ENCODE peak calls at places on chromosomes 3 and 15, in seven cellular contexts. One of them, this sample, is unnamed.

GRCh38 chr3:156681003-156681402 is 6.6 kb downstream of the TIPARP start:
- DNase-seq in lung: peak
- DNase-seq in fibroblast of pulmonary artery: peak
- DNase-seq in colonic mucosa: no peak
- DNase-seq in heart left ventricle: peak
- DNase-seq in HL-60: peak
- DNase-seq in cardiac muscle cell: no peak
- DNase-seq in this sample: no peak

GRCh38 chr3:48244462-48244861 is 3.6 kb downstream of the ZNF589 start:
- DNase-seq in fibroblast of pulmonary artery: no peak
- DNase-seq in HL-60: no peak
- DNase-seq in lung: no peak
- DNase-seq in heart left ventricle: no peak
- DNase-seq in cardiac muscle cell: no peak
- DNase-seq in colonic mucosa: no peak
- DNase-seq in this sample: no peak

GRCh38 chr3:145899229-145899628 is 261.8 kb downstream of the PLOD2 start:
- DNase-seq in HL-60: no peak
- DNase-seq in cardiac muscle cell: no peak
- DNase-seq in colonic mucosa: no peak
- DNase-seq in fibroblast of pulmonary artery: no peak
- DNase-seq in heart left ventricle: no peak
- DNase-seq in lung: no peak
- DNase-seq in this sample: no peak

GRCh38 chr3:193977622-193978021 is 158.3 kb upstream of the HES1 start:
- DNase-seq in fibroblast of pulmonary artery: no peak
- DNase-seq in lung: peak
- DNase-seq in colonic mucosa: no peak
- DNase-seq in cardiac muscle cell: no peak
- DNase-seq in heart left ventricle: no peak
- DNase-seq in HL-60: peak
- DNase-seq in this sample: no peak

GRCh38 chr15:44735482-44736260 is 657 bp upstream of the TRIM69 start:
- DNase-seq in lung: no peak
- DNase-seq in colonic mucosa: peak
- DNase-seq in heart left ventricle: peak
- DNase-seq in HL-60: peak
- DNase-seq in cardiac muscle cell: no peak
- DNase-seq in fibroblast of pulmonary artery: peak
- DNase-seq in this sample: peak

GRCh38 chr3:59290358-59290757 is 240.5 kb upstream of the CFAP20DC start:
- DNase-seq in heart left ventricle: no peak
- DNase-seq in HL-60: no peak
- DNase-seq in cardiac muscle cell: no peak
- DNase-seq in lung: no peak
- DNase-seq in fibroblast of pulmonary artery: no peak
- DNase-seq in colonic mucosa: no peak
- DNase-seq in this sample: no peak

GRCh38 chr3:165443664-165444063 is 247.5 kb upstream of the SLITRK3 start:
- DNase-seq in lung: no peak
- DNase-seq in heart left ventricle: no peak
- DNase-seq in HL-60: no peak
- DNase-seq in colonic mucosa: no peak
- DNase-seq in cardiac muscle cell: no peak
- DNase-seq in fibroblast of pulmonary artery: no peak
- DNase-seq in this sample: no peak

GRCh38 chr3:65856907-65857306 is 181.8 kb downstream of the MAGI1 start:
- DNase-seq in HL-60: no peak
- DNase-seq in lung: no peak
- DNase-seq in colonic mucosa: no peak
- DNase-seq in cardiac muscle cell: no peak
- DNase-seq in heart left ventricle: no peak
- DNase-seq in fibroblast of pulmonary artery: no peak
- DNase-seq in this sample: no peak

GRCh38 chr3:184314700-184315505 is 497 bp downstream of the EIF4G1 start:
- DNase-seq in lung: peak
- DNase-seq in fibroblast of pulmonary artery: peak
- DNase-seq in HL-60: peak
- DNase-seq in colonic mucosa: peak
- DNase-seq in heart left ventricle: peak
- DNase-seq in cardiac muscle cell: peak
- DNase-seq in this sample: peak

GRCh38 chr3:158668506-158668905 is 3.9 kb downstream of the LXN start:
- DNase-seq in heart left ventricle: no peak
- DNase-seq in fibroblast of pulmonary artery: peak
- DNase-seq in HL-60: no peak
- DNase-seq in lung: no peak
- DNase-seq in cardiac muscle cell: no peak
- DNase-seq in colonic mucosa: no peak
- DNase-seq in this sample: no peak

GRCh38 chr15:68408526-68408925 is 23.4 kb downstream of the ITGA11 start:
- DNase-seq in heart left ventricle: peak
- DNase-seq in colonic mucosa: peak
- DNase-seq in HL-60: no peak
- DNase-seq in fibroblast of pulmonary artery: no peak
- DNase-seq in lung: no peak
- DNase-seq in cardiac muscle cell: no peak
- DNase-seq in this sample: no peak

GRCh38 chr15:100033140-100033857 is 300.1 kb upstream of the LYSMD4 start:
- DNase-seq in heart left ventricle: no peak
- DNase-seq in cardiac muscle cell: no peak
- DNase-seq in fibroblast of pulmonary artery: peak
- DNase-seq in lung: no peak
- DNase-seq in HL-60: no peak
- DNase-seq in colonic mucosa: no peak
- DNase-seq in this sample: no peak

GRCh38 chr3:127769284-127770081 is 52.8 kb downstream of the MGLL start:
- DNase-seq in lung: no peak
- DNase-seq in heart left ventricle: no peak
- DNase-seq in HL-60: no peak
- DNase-seq in fibroblast of pulmonary artery: no peak
- DNase-seq in cardiac muscle cell: no peak
- DNase-seq in colonic mucosa: no peak
- DNase-seq in this sample: no peak

GRCh38 chr3:158261371-158261991 is 151.6 kb downstream of the RSRC1 start:
- DNase-seq in HL-60: no peak
- DNase-seq in heart left ventricle: no peak
- DNase-seq in colonic mucosa: no peak
- DNase-seq in cardiac muscle cell: no peak
- DNase-seq in fibroblast of pulmonary artery: peak
- DNase-seq in lung: no peak
- DNase-seq in this sample: no peak

GRCh38 chr15:95401586-95401985 is 928.9 kb upstream of the NR2F2 start:
- DNase-seq in HL-60: no peak
- DNase-seq in cardiac muscle cell: no peak
- DNase-seq in fibroblast of pulmonary artery: no peak
- DNase-seq in lung: no peak
- DNase-seq in colonic mucosa: no peak
- DNase-seq in heart left ventricle: no peak
- DNase-seq in this sample: no peak

GRCh38 chr15:52067545-52067926 is 45.0 kb downstream of the BCL2L10 start:
- DNase-seq in colonic mucosa: no peak
- DNase-seq in cardiac muscle cell: no peak
- DNase-seq in heart left ventricle: no peak
- DNase-seq in fibroblast of pulmonary artery: no peak
- DNase-seq in lung: no peak
- DNase-seq in HL-60: no peak
- DNase-seq in this sample: no peak

GRCh38 chr3:81778678-81779182 is 17.3 kb upstream of the GBE1 start:
- DNase-seq in fibroblast of pulmonary artery: peak
- DNase-seq in lung: no peak
- DNase-seq in cardiac muscle cell: no peak
- DNase-seq in HL-60: no peak
- DNase-seq in heart left ventricle: peak
- DNase-seq in colonic mucosa: no peak
- DNase-seq in this sample: no peak

GRCh38 chr3:4841783-4842440 is 137.3 kb upstream of the BHLHE40 start:
- DNase-seq in cardiac muscle cell: no peak
- DNase-seq in colonic mucosa: no peak
- DNase-seq in HL-60: no peak
- DNase-seq in heart left ventricle: no peak
- DNase-seq in fibroblast of pulmonary artery: no peak
- DNase-seq in lung: no peak
- DNase-seq in this sample: no peak

GRCh38 chr3:71025010-71025409 is 558.5 kb downstream of the FOXP1 start:
- DNase-seq in colonic mucosa: no peak
- DNase-seq in heart left ventricle: no peak
- DNase-seq in fibroblast of pulmonary artery: no peak
- DNase-seq in HL-60: no peak
- DNase-seq in lung: no peak
- DNase-seq in cardiac muscle cell: no peak
- DNase-seq in this sample: no peak

GRCh38 chr3:106208979-106209378 is 340.2 kb upstream of the CBLB start:
- DNase-seq in lung: no peak
- DNase-seq in cardiac muscle cell: no peak
- DNase-seq in fibroblast of pulmonary artery: peak
- DNase-seq in colonic mucosa: no peak
- DNase-seq in HL-60: no peak
- DNase-seq in heart left ventricle: no peak
- DNase-seq in this sample: no peak

DNA sequence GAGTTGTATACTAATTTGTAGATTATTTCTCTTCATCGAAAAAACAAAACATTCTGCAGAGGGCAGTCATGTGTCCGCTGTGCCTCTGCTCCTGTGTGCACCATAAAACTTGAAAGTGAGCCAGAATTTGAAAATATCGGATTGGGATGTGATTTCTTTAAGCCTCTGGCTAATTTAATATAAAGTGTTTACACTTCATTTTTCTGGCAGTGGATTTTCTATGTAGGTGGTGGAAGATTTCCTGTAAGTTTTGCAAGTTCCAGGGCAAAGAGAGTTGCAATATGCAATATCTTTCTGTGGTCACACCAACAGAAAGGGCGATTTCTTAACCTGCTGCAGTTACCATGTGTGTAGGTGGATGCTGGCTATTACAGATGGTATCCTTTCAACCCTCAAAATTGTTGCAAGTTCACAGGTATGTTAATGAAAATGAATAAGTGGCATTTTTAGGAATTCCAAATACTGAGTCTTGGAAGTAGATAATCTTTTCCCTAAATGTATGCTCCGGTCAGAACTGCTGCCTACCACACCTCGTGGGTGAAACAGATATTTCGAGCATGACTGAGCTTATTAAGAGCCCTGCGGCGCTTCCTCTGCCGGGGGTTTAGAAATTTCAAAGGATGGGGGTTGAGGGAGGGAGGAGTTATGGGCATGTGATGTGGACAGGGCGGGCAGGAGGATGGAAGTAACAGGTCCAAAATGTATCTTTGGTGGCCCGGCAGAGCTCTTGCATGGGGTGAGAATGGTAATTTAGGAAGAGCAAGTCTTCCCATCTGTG is 134.0 kb downstream of the PGPEP1L start:
- DNase-seq in colonic mucosa: no peak
- DNase-seq in fibroblast of pulmonary artery: peak
- DNase-seq in HL-60: peak
- DNase-seq in lung: no peak
- DNase-seq in heart left ventricle: no peak
- DNase-seq in cardiac muscle cell: no peak
- DNase-seq in this sample: no peak
- TF ChIP-seq CTCF in colonic mucosa: no peak
- TF ChIP-seq CTCF in fibroblast of pulmonary artery: no peak
- TF ChIP-seq CTCF in HL-60: no peak
- TF ChIP-seq CTCF in lung: no peak
- TF ChIP-seq CTCF in heart left ventricle: no peak
- TF ChIP-seq CTCF in cardiac muscle cell: peak
- TF ChIP-seq CTCF in this sample: no peak

DNA sequence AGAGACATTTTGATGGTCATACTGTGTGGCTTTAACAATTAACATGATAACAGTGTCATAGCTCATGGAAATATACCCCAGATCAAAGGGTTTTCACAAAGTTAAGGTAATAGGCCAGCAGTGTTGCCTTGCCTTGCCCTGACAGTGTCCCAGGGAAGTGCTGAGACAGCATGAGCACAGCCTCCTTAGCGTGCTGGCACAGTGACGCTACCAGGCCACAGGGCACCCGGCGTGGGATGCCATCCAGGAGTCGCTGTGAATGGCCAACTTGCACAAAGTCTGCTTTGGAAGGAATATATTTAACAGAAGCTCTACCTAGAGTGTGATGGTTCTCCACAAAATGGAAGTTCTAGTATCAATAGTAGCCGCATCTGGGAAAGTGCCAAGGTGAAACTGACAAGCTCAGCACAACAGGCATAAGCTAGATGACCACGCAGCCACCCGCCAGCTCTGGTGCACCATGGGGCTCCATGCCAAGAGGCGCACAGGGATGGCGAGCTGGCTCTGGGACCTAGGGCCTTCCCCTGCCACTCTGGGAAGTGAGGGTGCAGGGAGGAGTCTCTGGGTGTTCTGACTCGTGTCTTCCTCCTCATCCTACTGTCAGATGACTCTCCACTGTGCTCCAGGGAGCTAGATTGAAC is 86.2 kb downstream of the GABRB3 start:
- DNase-seq in lung: no peak
- DNase-seq in cardiac muscle cell: no peak
- DNase-seq in colonic mucosa: no peak
- DNase-seq in fibroblast of pulmonary artery: no peak
- DNase-seq in heart left ventricle: no peak
- DNase-seq in HL-60: no peak
- DNase-seq in this sample: no peak
- TF ChIP-seq CTCF in lung: no peak
- TF ChIP-seq CTCF in cardiac muscle cell: no peak
- TF ChIP-seq CTCF in colonic mucosa: no peak
- TF ChIP-seq CTCF in fibroblast of pulmonary artery: no peak
- TF ChIP-seq CTCF in heart left ventricle: no peak
- TF ChIP-seq CTCF in HL-60: no peak
- TF ChIP-seq CTCF in this sample: no peak

GRCh38 chr3:55721716-55722484 is 234.8 kb upstream of the WNT5A start:
- DNase-seq in cardiac muscle cell: peak
- DNase-seq in HL-60: no peak
- DNase-seq in lung: peak
- DNase-seq in colonic mucosa: peak
- DNase-seq in heart left ventricle: no peak
- DNase-seq in fibroblast of pulmonary artery: peak
- DNase-seq in this sample: peak

GRCh38 chr3:55724851-55725250 is 237.7 kb upstream of the WNT5A start:
- DNase-seq in lung: no peak
- DNase-seq in HL-60: no peak
- DNase-seq in fibroblast of pulmonary artery: no peak
- DNase-seq in cardiac muscle cell: no peak
- DNase-seq in colonic mucosa: no peak
- DNase-seq in heart left ventricle: no peak
- DNase-seq in this sample: no peak

GRCh38 chr3:55725681-55726500 is 238.8 kb upstream of the WNT5A start:
- DNase-seq in cardiac muscle cell: no peak
- DNase-seq in heart left ventricle: no peak
- DNase-seq in HL-60: no peak
- DNase-seq in colonic mucosa: no peak
- DNase-seq in fibroblast of pulmonary artery: no peak
- DNase-seq in lung: no peak
- DNase-seq in this sample: no peak

GRCh38 chr3:55724407-55724784 is 237.3 kb upstream of the WNT5A start:
- DNase-seq in fibroblast of pulmonary artery: no peak
- DNase-seq in cardiac muscle cell: no peak
- DNase-seq in colonic mucosa: no peak
- DNase-seq in HL-60: no peak
- DNase-seq in heart left ventricle: no peak
- DNase-seq in lung: no peak
- DNase-seq in this sample: no peak

GRCh38 chr3:55723653-55724406 is 236.7 kb upstream of the WNT5A start:
- DNase-seq in cardiac muscle cell: no peak
- DNase-seq in lung: no peak
- DNase-seq in heart left ventricle: no peak
- DNase-seq in HL-60: no peak
- DNase-seq in fibroblast of pulmonary artery: no peak
- DNase-seq in colonic mucosa: no peak
- DNase-seq in this sample: no peak
- TF ChIP-seq CTCF in cardiac muscle cell: no peak
- TF ChIP-seq CTCF in lung: no peak
- TF ChIP-seq CTCF in heart left ventricle: no peak
- TF ChIP-seq CTCF in HL-60: no peak
- TF ChIP-seq CTCF in fibroblast of pulmonary artery: no peak
- TF ChIP-seq CTCF in colonic mucosa: no peak
- TF ChIP-seq CTCF in this sample: no peak

GRCh38 chr3:44061268-44061667 is 180.4 kb upstream of the TOPAZ1 start:
- DNase-seq in fibroblast of pulmonary artery: no peak
- DNase-seq in colonic mucosa: no peak
- DNase-seq in HL-60: no peak
- DNase-seq in cardiac muscle cell: no peak
- DNase-seq in heart left ventricle: no peak
- DNase-seq in lung: no peak
- DNase-seq in this sample: no peak
- TF ChIP-seq CTCF in fibroblast of pulmonary artery: no peak
- TF ChIP-seq CTCF in colonic mucosa: no peak
- TF ChIP-seq CTCF in HL-60: no peak
- TF ChIP-seq CTCF in cardiac muscle cell: no peak
- TF ChIP-seq CTCF in heart left ventricle: no peak
- TF ChIP-seq CTCF in lung: no peak
- TF ChIP-seq CTCF in this sample: no peak